ENCODE peak calls at places on chromosomes 12 and 14, in five cellular contexts. J, S, T, W and L are unnamed samples.

GRCh38 chr12:40622246-40622838 is 69.9 kb upstream of the CNTN1 start:
- DNase-seq in J (no peak), S (peak), T (peak), W (peak), L (peak)

GRCh38 chr14:36506732-36507614 is 13.1 kb downstream of the NKX2-1 start:
- DNase-seq in J (no peak), S (no peak), T (no peak), W (no peak), L (no peak)

GRCh38 chr14:103838117-103838516 is 9.3 kb downstream of the PPP1R13B start:
- DNase-seq in J (no peak), S (peak), T (no peak), W (no peak), L (no peak)

GRCh38 chr14:103628221-103628683 is 759 bp upstream of the KLC1 start:
- DNase-seq in J (no peak), S (no peak), T (peak), W (peak), L (no peak)

GRCh38 chr12:54959291-54960018 is 25.1 kb downstream of the TESPA1 start:
- DNase-seq in J (peak), S (no peak), T (no peak), W (no peak), L (no peak)

GRCh38 chr14:76500480-76500879 is 124.5 kb downstream of the ESRRB start:
- DNase-seq in J (no peak), S (no peak), T (no peak), W (no peak), L (no peak)

GRCh38 chr14:102923920-102924486 is 1.5 kb downstream of the AMN start:
- DNase-seq in J (no peak), S (no peak), T (no peak), W (no peak), L (no peak)

GRCh38 chr12:23493690-23494101 is 455.8 kb downstream of the SOX5 start:
- DNase-seq in J (no peak), S (peak), T (no peak), W (no peak), L (no peak)

GRCh38 chr12:15276088-15276698 is 46.1 kb upstream of the PTPRO start:
- DNase-seq in J (no peak), S (peak), T (peak), W (peak), L (no peak)

GRCh38 chr12:4978737-4979136 is 64.9 kb upstream of the KCNA5 start:
- DNase-seq in J (no peak), S (no peak), T (no peak), W (no peak), L (no peak)

GRCh38 chr14:88129306-88130056 is 124.5 kb downstream of the GPR65 start:
- DNase-seq in J (no peak), S (no peak), T (no peak), W (no peak), L (no peak)

GRCh38 chr12:49297695-49298060 is 2.7 kb downstream of the PRPH start:
- DNase-seq in J (no peak), S (no peak), T (no peak), W (no peak), L (no peak)

GRCh38 chr14:71703477-71703876 is 228.8 kb upstream of the RGS6 start:
- DNase-seq in J (no peak), S (no peak), T (no peak), W (no peak), L (no peak)

GRCh38 chr12:38141239-38141638 is 175.3 kb upstream of the ALG10B start:
- DNase-seq in J (no peak), S (no peak), T (no peak), W (no peak), L (no peak)

GRCh38 chr12:54002915-54003339 is 3.0 kb downstream of the HOXC9 start:
- DNase-seq in J (no peak), S (no peak), T (no peak), W (no peak), L (no peak)

GRCh38 chr12:74780458-74781241 is 243.0 kb downstream of the ATXN7L3B start:
- DNase-seq in J (no peak), S (no peak), T (no peak), W (no peak), L (no peak)

GRCh38 chr12:28568709-28569108 is 378.5 kb downstream of the CCDC91 start:
- DNase-seq in J (no peak), S (no peak), T (no peak), W (no peak), L (no peak)

GRCh38 chr14:63852271-63852816 is 460 bp upstream of the SYNE2 start:
- DNase-seq in J (no peak), S (no peak), T (no peak), W (no peak), L (no peak)

GRCh38 chr12:95970905-95971304 is 25.2 kb downstream of the HAL start:
- DNase-seq in J (no peak), S (no peak), T (no peak), W (no peak), L (peak)

GRCh38 chr12:123269980-123270379 is 1.7 kb downstream of the CDK2AP1 start:
- DNase-seq in J (no peak), S (peak), T (no peak), W (no peak), L (peak)

GRCh38 chr12:53097207-53097563 is 282 bp upstream of the IGFBP6 start:
- DNase-seq in J (no peak), S (no peak), T (no peak), W (no peak), L (no peak)

GRCh38 chr12:45355750-45356149 is 139.9 kb downstream of the ANO6 start:
- DNase-seq in J (no peak), S (no peak), T (peak), W (no peak), L (no peak)

GRCh38 chr12:100827901-100828520 is 33.4 kb downstream of the ANO4 start:
- DNase-seq in J (no peak), S (peak), T (peak), W (peak), L (no peak)

GRCh38 chr12:106304001-106304421 is 1.5 kb downstream of the TCP11L2 start:
- DNase-seq in J (no peak), S (no peak), T (no peak), W (no peak), L (no peak)

GRCh38 chr12:4268549-4269181 is 4.9 kb upstream of the CCND2 start:
- DNase-seq in J (no peak), S (no peak), T (no peak), W (no peak), L (no peak)

GRCh38 chr14:30243805-30244204 is 315.2 kb upstream of the G2E3 start:
- DNase-seq in J (no peak), S (no peak), T (no peak), W (no peak), L (no peak)

GRCh38 chr14:36365766-36366165 is 45.3 kb upstream of the MBIP start:
- DNase-seq in J (no peak), S (no peak), T (no peak), W (no peak), L (no peak)

GRCh38 chr12:112891093-112892024 is 15.4 kb upstream of the OAS1 start:
- DNase-seq in J (no peak), S (no peak), T (no peak), W (no peak), L (no peak)

GRCh38 chr14:104718871-104719270 is 5.2 kb upstream of the ADSS1 start:
- DNase-seq in J (no peak), S (no peak), T (no peak), W (no peak), L (no peak)

GRCh38 chr14:105021656-105022275 is 883 bp upstream of the CDCA4 start:
- DNase-seq in J (no peak), S (peak), T (peak), W (peak), L (peak)

GRCh38 chr12:4824415-4824814 is 85.3 kb upstream of the KCNA1 start:
- DNase-seq in J (no peak), S (no peak), T (no peak), W (no peak), L (no peak)

GRCh38 chr12:9635014-9635413 is 27.3 kb upstream of the KLRB1 start:
- DNase-seq in J (no peak), S (no peak), T (no peak), W (no peak), L (no peak)

GRCh38 chr12:122333142-122334087 is 67.1 kb upstream of the VPS33A start:
- DNase-seq in J (no peak), S (no peak), T (peak), W (no peak), L (no peak)

GRCh38 chr12:1350055-1350933 is 244.1 kb downstream of the FBXL14 start:
- DNase-seq in J (no peak), S (no peak), T (no peak), W (no peak), L (no peak)

GRCh38 chr12:2082321-2082720 is 29.5 kb downstream of the CACNA1C start:
- DNase-seq in J (no peak), S (no peak), T (no peak), W (no peak), L (no peak)

DNA sequence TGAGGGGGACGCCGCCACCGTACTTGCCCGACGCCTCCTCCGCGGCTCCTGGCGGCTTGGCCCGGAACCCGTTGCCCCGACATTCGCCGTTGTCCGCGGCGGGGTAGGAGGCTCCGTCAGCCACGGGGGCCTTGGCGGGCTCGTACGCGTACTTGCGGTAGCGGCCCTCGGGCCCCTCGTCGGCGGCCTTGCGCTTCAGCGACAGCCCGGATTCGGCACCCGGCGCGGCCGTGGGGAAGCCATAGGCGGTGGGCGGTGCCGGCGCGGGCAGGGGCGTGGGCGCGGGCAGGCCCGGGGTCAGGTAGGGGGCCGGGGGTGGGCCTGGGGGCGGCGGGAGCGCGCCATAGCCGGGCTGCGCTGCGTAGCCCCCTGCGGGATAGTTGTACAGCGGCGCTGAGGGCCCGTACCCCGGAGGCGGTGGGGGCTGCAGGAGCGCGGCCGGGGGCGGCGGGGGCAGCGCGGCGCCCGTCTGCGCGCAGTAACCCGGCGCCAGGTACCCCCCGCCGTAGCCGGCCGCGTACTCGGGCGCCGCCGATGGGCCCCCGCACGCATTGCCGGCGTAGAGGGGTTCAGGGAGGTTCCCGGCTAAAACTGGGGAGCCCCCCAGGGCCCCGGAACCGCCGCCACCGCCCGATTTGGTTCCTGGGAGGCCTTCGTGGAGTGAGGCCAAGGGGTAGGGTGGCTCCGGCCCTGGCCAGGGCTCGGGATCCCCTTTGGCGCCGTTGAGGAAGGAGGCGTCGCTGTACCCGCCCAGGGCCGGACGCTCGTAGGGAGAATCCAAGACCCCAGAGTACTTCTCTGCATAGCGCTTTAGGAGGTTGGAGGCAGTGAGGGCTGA is 26.9 kb downstream of the FIGNL2 start:
- DNase-seq in J (no peak), S (no peak), T (no peak), W (no peak), L (no peak)
- TF ChIP-seq SP1 in J (no peak), S (no peak), T (no peak), W (no peak), L (no peak)

GRCh38 chr14:67764496-67764895 is 51.9 kb downstream of the ZFYVE26 start:
- DNase-seq in J (no peak), S (no peak), T (no peak), W (no peak), L (no peak)

GRCh38 chr14:67765192-67765834 is 51.1 kb downstream of the ZFYVE26 start:
- DNase-seq in J (no peak), S (no peak), T (no peak), W (no peak), L (no peak)

GRCh38 chr14:67768219-67768618 is 48.2 kb downstream of the ZFYVE26 start:
- DNase-seq in J (no peak), S (no peak), T (no peak), W (no peak), L (no peak)

GRCh38 chr14:67763158-67763822 is 53.1 kb downstream of the ZFYVE26 start:
- DNase-seq in J (no peak), S (peak), T (no peak), W (no peak), L (no peak)

DNA sequence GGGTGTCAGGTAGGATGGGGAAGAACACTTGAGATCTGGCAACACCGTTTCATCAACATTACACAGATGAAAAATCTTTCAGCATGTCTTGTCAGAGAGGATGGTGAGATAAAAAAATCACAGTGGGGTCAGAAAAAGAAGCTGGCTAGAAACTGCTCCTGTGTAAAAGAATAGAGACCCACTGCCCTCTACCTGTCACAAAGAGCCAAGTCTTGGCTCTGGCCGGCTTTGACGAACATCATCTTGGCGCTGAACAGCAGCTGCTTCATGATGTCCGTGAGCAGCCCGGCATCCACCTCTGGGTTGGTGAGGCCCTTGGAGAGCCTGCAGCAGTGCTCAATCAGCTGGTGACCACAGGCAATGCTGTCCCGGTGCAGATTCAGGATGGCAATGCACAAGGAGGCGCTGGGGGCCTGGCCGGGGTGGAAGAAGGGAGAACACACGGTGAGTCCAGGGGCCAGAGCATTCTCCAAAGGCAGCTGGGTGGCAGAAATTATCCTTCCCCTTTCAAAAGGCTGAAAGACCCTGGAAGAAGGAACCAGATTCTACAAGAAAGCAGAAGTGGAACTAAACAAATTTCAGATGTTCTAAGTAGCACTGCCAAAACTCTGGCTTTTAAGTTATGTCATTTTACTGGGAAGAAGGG is 50.2 kb downstream of the ZFYVE26 start:
- DNase-seq in J (no peak), S (no peak), T (no peak), W (no peak), L (no peak)
- TF ChIP-seq YY1 in J (no peak), S (no peak), T (no peak), W (no peak), L (no peak)

GRCh38 chr12:126773012-126773411 is 1494.0 kb upstream of the TMEM132C start:
- DNase-seq in J (no peak), S (no peak), T (no peak), W (no peak), L (no peak)

GRCh38 chr12:126770188-126770587 is 1496.8 kb upstream of the TMEM132C start:
- DNase-seq in J (no peak), S (no peak), T (no peak), W (no peak), L (no peak)

GRCh38 chr12:126773491-126773890 is 1493.5 kb upstream of the TMEM132C start:
- DNase-seq in J (no peak), S (no peak), T (no peak), W (no peak), L (no peak)

GRCh38 chr12:126776047-126776446 is 1490.9 kb upstream of the TMEM132C start:
- DNase-seq in J (no peak), S (no peak), T (no peak), W (no peak), L (no peak)

GRCh38 chr12:126772171-126772864 is 1494.7 kb upstream of the TMEM132C start:
- DNase-seq in J (peak), S (peak), T (peak), W (peak), L (no peak)
- TF ChIP-seq SP1 in J (no peak), S (no peak), T (no peak), W (peak), L (no peak)

DNA sequence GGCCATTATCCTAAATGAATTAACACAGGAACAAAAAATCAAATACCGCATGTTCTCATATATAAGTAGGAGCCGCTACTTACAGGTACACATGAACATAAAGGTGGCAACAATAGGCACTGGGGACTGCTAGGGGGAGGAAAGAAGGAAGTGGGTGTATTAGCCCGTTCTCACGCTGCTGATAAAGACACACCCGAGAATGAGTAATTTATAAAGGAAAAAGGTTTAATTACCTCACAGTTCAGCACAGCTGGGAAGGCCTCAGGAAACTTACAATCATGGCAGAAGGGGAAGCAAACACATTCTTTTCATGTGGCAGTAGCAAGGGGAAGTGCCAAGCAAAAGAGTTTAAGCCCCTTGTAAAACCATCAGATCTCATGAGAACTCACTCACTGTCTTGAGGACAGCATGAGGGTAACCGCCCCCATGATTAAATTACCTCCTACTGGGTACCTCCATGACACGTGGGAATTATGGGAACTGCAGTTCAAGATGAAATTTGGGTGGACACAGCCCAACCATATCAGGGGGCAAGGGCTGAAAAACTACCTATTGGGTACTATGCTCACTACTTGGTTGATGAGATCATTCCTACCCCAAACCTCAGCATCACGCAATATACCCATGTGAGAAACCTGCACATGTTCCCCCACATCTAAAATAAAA is 16.4 kb upstream of the MIA2 start:
- DNase-seq in J (no peak), S (no peak), T (no peak), W (peak), L (no peak)
- TF ChIP-seq YY1 in J (no peak), S (no peak), T (no peak), W (peak), L (no peak)

DNA sequence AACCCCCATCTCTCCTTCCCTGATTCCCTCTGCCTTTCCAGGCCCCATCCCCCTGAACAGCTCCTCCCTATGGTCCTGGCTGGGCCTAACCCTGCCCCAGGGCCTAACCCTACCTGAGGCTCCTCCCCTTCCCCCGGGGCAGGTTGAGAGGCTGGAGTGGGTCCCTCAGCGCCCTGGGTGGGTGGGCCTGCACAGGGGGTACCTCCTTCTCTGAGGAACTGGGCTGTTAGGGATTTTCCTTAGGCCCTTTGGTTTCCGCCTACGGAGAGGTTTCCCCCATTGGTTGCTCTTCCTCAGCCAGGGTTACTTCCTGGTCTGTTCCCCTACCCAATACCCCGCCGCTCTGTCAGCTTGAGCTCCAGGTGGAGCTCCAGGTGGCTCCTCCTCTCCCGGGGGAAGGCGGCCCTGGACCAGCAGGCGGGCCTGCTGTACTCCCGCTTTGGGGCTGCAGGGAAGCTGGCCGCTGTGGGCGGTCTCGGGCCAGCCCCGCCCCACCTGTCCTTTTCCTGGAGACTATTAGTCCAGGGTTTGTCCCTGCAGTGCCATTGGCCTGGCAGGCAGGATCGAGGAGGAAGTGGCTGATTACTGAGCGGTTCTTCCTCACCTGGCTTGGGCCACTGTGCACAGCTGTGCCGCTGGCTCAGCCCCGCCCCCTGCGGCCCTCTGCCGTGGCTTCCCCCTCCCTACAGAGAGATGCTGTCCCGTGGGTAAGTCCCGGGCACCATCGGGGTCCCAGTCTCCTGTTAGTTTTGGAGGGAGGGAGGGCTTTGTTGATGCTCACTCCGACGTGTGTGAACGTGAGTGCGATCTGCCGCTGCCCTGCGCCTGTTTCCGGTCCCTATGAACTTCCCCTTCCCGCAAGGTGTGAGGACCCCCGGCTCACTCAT is 2.5 kb downstream of the C12orf57 start:
- DNase-seq in J (peak), S (peak), T (peak), W (peak), L (no peak)
- TF ChIP-seq SP1 in J (no peak), S (no peak), T (peak), W (no peak), L (no peak)

GRCh38 chr14:54782803-54783659 is 119.6 kb downstream of the GCH1 start:
- DNase-seq in J (no peak), S (peak), T (no peak), W (no peak), L (no peak)
- TF ChIP-seq YY1 in J (peak), S (no peak), T (no peak), W (no peak), L (no peak)